ENCODE peak calls at places on chromosomes 3 and 15, in ten cellular contexts. I is caudate nucleus; E is stimulated activated CD8-positive, alpha-beta memory T cell treated with anti-CD3 and anti-CD28 coated beads, Interleukin-7, amount 100 ng/mL, for 4 hours; X is GM10248; Q is H54; A is NCI-H774; L is activated T-cell treated with anti-CD3 and anti-CD28 coated beads for 1 hour; O is GM20000; D is EL; B is cerebellum. P is an unnamed sample.

GRCh38 chr3:14301558-14301957 is 100.8 kb upstream of the SLC6A6 start:
- DNase-seq in I (no peak), E (no peak), X (no peak), Q (no peak), A (no peak), L (no peak), O (no peak), D (peak; percentile 44), B (no peak), P (no peak)

GRCh38 chr3:66748175-66748876 is 247.5 kb upstream of the LRIG1 start:
- DNase-seq in I (no peak), E (no peak), X (no peak), Q (no peak), A (no peak), L (no peak), O (no peak), D (no peak), B (no peak), P (no peak)

GRCh38 chr3:191331443-191331842 is 1.1 kb upstream of the UTS2B start:
- DNase-seq in I (no peak), E (no peak), X (no peak), Q (no peak), A (no peak), L (no peak), O (no peak), D (peak; percentile 69), B (no peak), P (no peak)

GRCh38 chr15:58235961-58236360 is 97.8 kb downstream of the AQP9 start:
- DNase-seq in I (no peak), E (no peak), X (no peak), Q (no peak), A (no peak), L (no peak), O (no peak), D (no peak), B (no peak), P (no peak)

GRCh38 chr3:178226094-178226493 is 310.1 kb upstream of the KCNMB2 start:
- DNase-seq in I (no peak), E (no peak), X (no peak), Q (no peak), A (no peak), L (no peak), O (no peak), D (no peak), B (no peak), P (no peak)

GRCh38 chr3:121883507-121883906 is 10.7 kb upstream of the SLC15A2 start:
- DNase-seq in I (no peak), E (no peak), X (no peak), Q (no peak), A (no peak), L (no peak), O (peak; percentile 5), D (peak; percentile 25), B (no peak), P (peak; percentile 23)

GRCh38 chr3:27633224-27633545 is 88.9 kb downstream of the EOMES start:
- DNase-seq in I (no peak), E (peak; percentile 5), X (no peak), Q (peak; percentile 26), A (no peak), L (no peak), O (no peak), D (peak; percentile 70), B (no peak), P (no peak)

GRCh38 chr3:183227586-183227985 is 25.5 kb upstream of the B3GNT5 start:
- DNase-seq in I (no peak), E (no peak), X (no peak), Q (no peak), A (no peak), L (no peak), O (no peak), D (no peak), B (no peak), P (no peak)

GRCh38 chr15:48796930-48797329 is 13.9 kb downstream of the CEP152 start:
- DNase-seq in I (no peak), E (no peak), X (no peak), Q (no peak), A (no peak), L (no peak), O (no peak), D (peak; percentile 30), B (no peak), P (no peak)